ENCODE peak calls at places on chromosomes 4 and X, in four cellular contexts. One of them, this sample, is unnamed.

GRCh38 chr4:89899157-89899556 is 4.5 kb downstream of the MMRN1 start:
- DNase-seq in Panc1: no peak
- DNase-seq in sigmoid colon: no peak
- DNase-seq in transverse colon: no peak
- DNase-seq in this sample: no peak

GRCh38 chr4:152534541-152535231 is 1.2 kb downstream of the FBXW7 start:
- DNase-seq in Panc1: no peak
- DNase-seq in sigmoid colon: no peak
- DNase-seq in transverse colon: peak; percentile 61
- DNase-seq in this sample: peak; percentile 74

GRCh38 chr4:169492436-169493163 is 119.8 kb downstream of the NEK1 start:
- DNase-seq in Panc1: no peak
- DNase-seq in sigmoid colon: no peak
- DNase-seq in transverse colon: peak; percentile 16
- DNase-seq in this sample: no peak

GRCh38 chr4:184612089-184612488 is 37.2 kb downstream of the CASP3 start:
- DNase-seq in Panc1: no peak
- DNase-seq in sigmoid colon: no peak
- DNase-seq in transverse colon: no peak
- DNase-seq in this sample: no peak

GRCh38 chr4:8282742-8283141 is 13.2 kb downstream of the HTRA3 start:
- DNase-seq in Panc1: no peak
- DNase-seq in sigmoid colon: peak; percentile 62
- DNase-seq in transverse colon: no peak
- DNase-seq in this sample: no peak

GRCh38 chrX:134406977-134407376 is 53.0 kb upstream of the HPRT1 start:
- DNase-seq in Panc1: no peak
- DNase-seq in sigmoid colon: no peak
- DNase-seq in transverse colon: no peak
- DNase-seq in this sample: no peak

GRCh38 chrX:24380273-24381036 is 20.0 kb downstream of the SUPT20HL1 start:
- DNase-seq in Panc1: no peak
- DNase-seq in sigmoid colon: no peak
- DNase-seq in transverse colon: no peak
- DNase-seq in this sample: no peak

GRCh38 chr4:95084584-95084983 is 326.8 kb downstream of the BMPR1B start:
- DNase-seq in Panc1: no peak
- DNase-seq in sigmoid colon: no peak
- DNase-seq in transverse colon: no peak
- DNase-seq in this sample: no peak

GRCh38 chr4:180261346-180261745 is 1981.9 kb upstream of the TENM3 start:
- DNase-seq in Panc1: no peak
- DNase-seq in sigmoid colon: no peak
- DNase-seq in transverse colon: no peak
- DNase-seq in this sample: no peak

GRCh38 chrX:8105531-8105930 is 65.5 kb downstream of the VCX2 start:
- DNase-seq in Panc1: no peak
- DNase-seq in sigmoid colon: no peak
- DNase-seq in transverse colon: no peak
- DNase-seq in this sample: no peak

GRCh38 chr4:137283737-137284136 is 248.6 kb downstream of the PCDH18 start:
- DNase-seq in Panc1: peak; percentile 2
- DNase-seq in sigmoid colon: no peak
- DNase-seq in transverse colon: no peak
- DNase-seq in this sample: no peak

GRCh38 chrX:30246769-30247489 is at the start of gene MAGEB1:
- DNase-seq in Panc1: no peak
- DNase-seq in sigmoid colon: no peak
- DNase-seq in transverse colon: no peak
- DNase-seq in this sample: no peak

GRCh38 chr4:176753049-176753448 is 39.7 kb downstream of the VEGFC start:
- DNase-seq in Panc1: peak; percentile 81
- DNase-seq in sigmoid colon: no peak
- DNase-seq in transverse colon: no peak
- DNase-seq in this sample: no peak

GRCh38 chr4:17811078-17811603 is 362 bp downstream of the NCAPG start:
- DNase-seq in Panc1: no peak
- DNase-seq in sigmoid colon: no peak
- DNase-seq in transverse colon: peak; percentile 18
- DNase-seq in this sample: peak; percentile 77

GRCh38 chr4:132683957-132684356 is 465.1 kb upstream of the PCDH10 start:
- DNase-seq in Panc1: no peak
- DNase-seq in sigmoid colon: no peak
- DNase-seq in transverse colon: no peak
- DNase-seq in this sample: no peak

GRCh38 chr4:189507060-189507459 is 433.6 kb upstream of the FRG1 start:
- DNase-seq in Panc1: no peak
- DNase-seq in sigmoid colon: no peak
- DNase-seq in transverse colon: no peak
- DNase-seq in this sample: no peak

GRCh38 chr4:99351487-99351886 is 1.1 kb downstream of the ADH1C start:
- DNase-seq in Panc1: no peak
- DNase-seq in sigmoid colon: no peak
- DNase-seq in transverse colon: no peak
- DNase-seq in this sample: no peak

GRCh38 chr4:99349338-99349737 is 3.2 kb downstream of the ADH1C start:
- DNase-seq in Panc1: no peak
- DNase-seq in sigmoid colon: no peak
- DNase-seq in transverse colon: no peak
- DNase-seq in this sample: no peak

GRCh38 chr4:99356992-99357391 is 4.4 kb upstream of the ADH1C start:
- DNase-seq in Panc1: no peak
- DNase-seq in sigmoid colon: no peak
- DNase-seq in transverse colon: no peak
- DNase-seq in this sample: no peak

DNA sequence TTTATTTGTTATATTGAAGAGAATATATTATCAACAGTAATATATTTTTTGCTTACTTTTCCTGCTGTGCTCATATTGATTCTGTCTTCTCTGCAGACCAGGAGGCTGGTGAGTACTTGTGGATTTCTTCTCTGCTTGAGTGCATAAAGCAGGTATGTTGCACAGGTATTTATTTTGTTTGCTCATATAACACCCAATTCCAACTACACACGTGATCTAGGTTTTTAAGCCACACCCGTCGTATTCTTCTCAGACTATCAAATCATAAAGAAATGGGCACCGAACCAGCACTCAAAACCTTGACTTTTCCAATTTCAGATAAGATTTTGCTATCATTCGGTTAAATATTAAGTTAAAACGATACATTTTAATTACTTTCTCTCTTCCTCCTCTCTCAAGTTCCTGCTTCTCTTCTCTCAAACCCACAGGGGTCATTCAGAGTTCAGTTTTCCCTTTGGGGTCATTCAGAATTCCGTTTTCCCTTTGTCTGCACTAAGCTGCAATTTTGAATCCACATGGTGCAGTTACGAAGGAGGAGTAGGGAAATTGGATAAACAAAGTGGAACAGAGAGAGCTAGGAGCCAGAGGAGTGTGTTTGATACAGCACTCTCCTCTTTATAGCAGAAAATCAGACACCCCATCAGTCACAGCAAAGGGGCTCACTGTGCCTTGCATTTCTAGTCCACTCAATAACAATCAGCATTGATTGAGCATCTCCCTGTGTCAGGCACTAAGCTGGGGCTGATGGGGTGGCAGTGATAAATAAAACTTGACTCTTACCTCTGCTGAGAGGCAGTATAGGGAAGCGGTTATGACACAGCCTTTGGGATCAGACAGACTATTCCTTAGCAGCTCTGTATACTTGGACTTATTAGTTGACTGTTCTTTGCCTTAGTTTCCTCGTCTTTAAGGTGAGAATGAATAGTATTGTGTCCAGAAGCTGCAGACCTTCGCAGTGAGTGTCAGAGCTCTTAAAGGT is at the start of gene ADH1C:
- DNase-seq in Panc1: no peak
- DNase-seq in sigmoid colon: no peak
- DNase-seq in transverse colon: peak; percentile 28
- DNase-seq in this sample: no peak
- TF ChIP-seq POLR2AphosphoS5 in Panc1: no peak
- TF ChIP-seq POLR2AphosphoS5 in sigmoid colon: no peak
- TF ChIP-seq POLR2AphosphoS5 in transverse colon: peak; percentile 97
- TF ChIP-seq POLR2AphosphoS5 in this sample: no peak

GRCh38 chr4:83114576-83114975 is at the start of gene PLAC8:
- DNase-seq in Panc1: peak; percentile 79
- DNase-seq in sigmoid colon: no peak
- DNase-seq in transverse colon: peak; percentile 73
- DNase-seq in this sample: no peak
- H3K4me3 ChIP-seq in Panc1: peak within 1 kb of the TSS; percentile 67
- H3K4me3 ChIP-seq in sigmoid colon: no peak within 1 kb of the TSS
- H3K4me3 ChIP-seq in transverse colon: peak within 1 kb of the TSS; percentile 8
- H3K4me3 ChIP-seq in this sample: no peak within 1 kb of the TSS

GRCh38 chr4:118398226-118399090 is 45.7 kb upstream of the PRSS12 start:
- DNase-seq in Panc1: no peak
- DNase-seq in sigmoid colon: no peak
- DNase-seq in transverse colon: no peak
- DNase-seq in this sample: no peak
- TF ChIP-seq POLR2AphosphoS5 in Panc1: no peak
- TF ChIP-seq POLR2AphosphoS5 in sigmoid colon: no peak
- TF ChIP-seq POLR2AphosphoS5 in transverse colon: no peak
- TF ChIP-seq POLR2AphosphoS5 in this sample: no peak

GRCh38 chr4:38072578-38072977 is 112.4 kb downstream of the PTTG2 start:
- DNase-seq in Panc1: no peak
- DNase-seq in sigmoid colon: no peak
- DNase-seq in transverse colon: no peak
- DNase-seq in this sample: no peak
- H3K4me3 ChIP-seq in Panc1: no peak overlapping the region
- H3K4me3 ChIP-seq in sigmoid colon: no peak overlapping the region
- H3K4me3 ChIP-seq in transverse colon: no peak overlapping the region
- H3K4me3 ChIP-seq in this sample: no peak overlapping the region

GRCh38 chr4:2041234-2042130 is 17.6 kb upstream of the NAT8L start:
- DNase-seq in Panc1: peak; percentile 2
- DNase-seq in sigmoid colon: peak; percentile 82
- DNase-seq in transverse colon: peak; percentile 86
- DNase-seq in this sample: peak; percentile 86
- TF ChIP-seq POLR2AphosphoS5 in Panc1: peak; percentile 29
- TF ChIP-seq POLR2AphosphoS5 in sigmoid colon: no peak
- TF ChIP-seq POLR2AphosphoS5 in transverse colon: peak; percentile 19
- TF ChIP-seq POLR2AphosphoS5 in this sample: no peak

GRCh38 chr4:1048781-1049590 is 37.6 kb downstream of the FGFRL1 start:
- DNase-seq in Panc1: no peak
- DNase-seq in sigmoid colon: peak; percentile 60
- DNase-seq in transverse colon: no peak
- DNase-seq in this sample: peak; percentile 45

GRCh38 chr4:1047106-1047975 is 35.9 kb downstream of the FGFRL1 start:
- DNase-seq in Panc1: no peak
- DNase-seq in sigmoid colon: peak; percentile 67
- DNase-seq in transverse colon: peak; percentile 38
- DNase-seq in this sample: peak; percentile 73

GRCh38 chr4:1050486-1051213 is 39.2 kb downstream of the FGFRL1 start:
- DNase-seq in Panc1: no peak
- DNase-seq in sigmoid colon: peak; percentile 61
- DNase-seq in transverse colon: peak; percentile 9
- DNase-seq in this sample: peak; percentile 74

GRCh38 chr4:1049591-1049905 is 38.1 kb downstream of the FGFRL1 start:
- DNase-seq in Panc1: no peak
- DNase-seq in sigmoid colon: peak; percentile 58
- DNase-seq in transverse colon: peak; percentile 7
- DNase-seq in this sample: peak; percentile 72

DNA sequence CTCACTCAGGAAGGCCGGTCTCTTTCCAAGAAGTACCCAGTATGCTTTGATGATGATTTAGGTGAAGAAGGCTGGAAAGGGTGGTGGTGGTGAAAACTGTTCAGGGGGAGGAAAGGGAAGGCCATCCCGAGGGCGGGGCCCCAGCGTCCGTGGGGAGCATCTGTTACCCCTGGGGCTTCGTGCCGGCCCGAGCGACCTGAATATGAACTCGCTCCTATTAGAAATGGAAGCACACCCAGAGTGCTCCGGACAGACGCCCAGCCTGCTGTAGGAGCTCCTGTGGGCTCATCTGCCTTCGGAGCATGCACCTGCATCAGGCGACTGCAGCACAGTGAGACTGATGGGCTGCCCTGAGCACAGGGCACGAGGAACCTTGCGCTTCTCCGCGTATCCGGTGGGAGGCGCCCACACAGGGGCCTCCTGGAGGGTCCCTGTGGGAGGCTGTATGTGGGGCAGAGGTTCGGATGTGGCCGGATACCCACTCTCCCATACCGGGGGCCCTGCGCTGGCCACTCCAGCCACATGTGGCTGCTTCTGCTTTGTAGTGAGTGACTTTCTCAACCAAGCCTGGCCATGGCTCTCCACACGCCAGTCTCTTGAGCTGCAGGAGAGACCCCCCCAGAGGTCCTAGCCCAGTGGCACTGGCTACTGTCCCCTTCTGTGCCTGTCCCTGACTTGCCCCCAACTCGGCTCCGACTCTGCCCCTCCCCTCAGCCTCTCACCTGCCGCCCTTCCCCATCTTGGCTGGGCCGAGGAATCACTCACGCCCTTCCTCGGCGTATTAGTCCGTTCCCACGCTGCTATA is 36.8 kb downstream of the FGFRL1 start:
- DNase-seq in Panc1: no peak
- DNase-seq in sigmoid colon: peak; percentile 61
- DNase-seq in transverse colon: peak; percentile 8
- DNase-seq in this sample: peak; percentile 74
- H3K4me3 ChIP-seq in Panc1: no peak overlapping the region
- H3K4me3 ChIP-seq in sigmoid colon: no peak overlapping the region
- H3K4me3 ChIP-seq in transverse colon: no peak overlapping the region
- H3K4me3 ChIP-seq in this sample: no peak overlapping the region

GRCh38 chr4:73583661-73584060 is 36.6 kb downstream of the RASSF6 start:
- DNase-seq in Panc1: no peak
- DNase-seq in sigmoid colon: no peak
- DNase-seq in transverse colon: no peak
- DNase-seq in this sample: no peak
- TF ChIP-seq POLR2AphosphoS5 in Panc1: no peak
- TF ChIP-seq POLR2AphosphoS5 in sigmoid colon: no peak
- TF ChIP-seq POLR2AphosphoS5 in transverse colon: no peak
- TF ChIP-seq POLR2AphosphoS5 in this sample: no peak

DNA sequence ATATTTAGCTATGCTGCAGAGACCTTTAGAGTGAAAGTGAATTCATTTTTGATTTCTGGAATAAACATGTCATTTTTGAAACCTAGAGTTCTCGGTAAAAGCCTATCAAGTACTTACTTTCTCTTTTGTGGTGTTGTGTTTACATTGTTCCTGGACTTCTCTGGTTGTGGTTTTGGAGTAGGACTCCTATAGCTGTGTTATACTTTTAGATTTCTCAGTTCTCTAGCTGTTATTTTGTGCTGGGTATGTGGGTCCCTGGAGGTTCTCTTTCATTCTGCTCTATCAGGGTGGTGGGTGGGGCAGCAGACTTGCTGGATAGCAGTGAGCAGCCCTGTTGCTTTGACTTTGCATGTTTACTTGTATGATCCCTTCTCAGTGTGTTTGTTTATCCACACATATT is 25.6 kb upstream of the MSMO1 start:
- DNase-seq in Panc1: no peak
- DNase-seq in sigmoid colon: no peak
- DNase-seq in transverse colon: no peak
- DNase-seq in this sample: no peak
- H3K4me3 ChIP-seq in Panc1: peak overlapping the region; percentile 8
- H3K4me3 ChIP-seq in sigmoid colon: peak overlapping the region; percentile 26
- H3K4me3 ChIP-seq in transverse colon: no peak overlapping the region
- H3K4me3 ChIP-seq in this sample: peak overlapping the region; percentile 3

DNA sequence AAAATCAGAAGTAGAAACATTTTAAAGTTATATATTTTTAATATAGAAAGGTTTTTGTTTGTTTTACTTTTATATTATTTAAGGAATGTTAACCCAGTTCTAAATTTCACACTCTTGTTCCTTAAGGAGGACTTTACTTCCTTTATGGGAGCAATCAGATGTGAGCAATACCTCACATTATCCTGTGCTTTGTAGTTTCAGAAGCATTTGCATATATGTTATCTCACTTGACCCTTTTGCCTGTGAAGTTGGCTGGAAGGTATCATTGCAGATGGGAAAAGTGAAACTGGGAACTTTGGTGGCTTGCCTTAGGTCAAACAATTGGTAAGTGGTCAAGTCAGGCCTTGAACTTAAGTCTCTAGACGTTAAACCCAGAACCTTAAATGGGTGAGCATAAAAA is 90.5 kb downstream of the AREG start:
- DNase-seq in Panc1: no peak
- DNase-seq in sigmoid colon: no peak
- DNase-seq in transverse colon: no peak
- DNase-seq in this sample: no peak
- TF ChIP-seq POLR2AphosphoS5 in Panc1: no peak
- TF ChIP-seq POLR2AphosphoS5 in sigmoid colon: no peak
- TF ChIP-seq POLR2AphosphoS5 in transverse colon: no peak
- TF ChIP-seq POLR2AphosphoS5 in this sample: no peak

This sample was measured in suprapubic skin.